ENCODE peak calls at places on chromosomes 12 and 14, in eight cellular contexts. Q, I, U, E, K, O, P and N are unnamed samples.

GRCh38 chr12:52608161-52608560 is 6.9 kb upstream of the KRT72 start:
- DNase-seq in Q (no peak), I (no peak), U (no peak), E (no peak), K (no peak), O (no peak), P (no peak), N (no peak)

GRCh38 chr12:109888179-109889020 is 8.1 kb upstream of the GLTP start:
- DNase-seq in Q (no peak), I (no peak), U (no peak), E (no peak), K (no peak), O (no peak), P (peak), N (peak)

GRCh38 chr12:95395706-95396105 is 78.2 kb upstream of the METAP2 start:
- DNase-seq in Q (no peak), I (no peak), U (no peak), E (no peak), K (no peak), O (no peak), P (no peak), N (no peak)

GRCh38 chr12:89730060-89730459 is 21.4 kb upstream of the ATP2B1 start:
- DNase-seq in Q (no peak), I (no peak), U (no peak), E (no peak), K (no peak), O (no peak), P (no peak), N (no peak)

GRCh38 chr14:31425905-31426304 is 5.6 kb upstream of the HEATR5A start:
- DNase-seq in Q (no peak), I (no peak), U (no peak), E (no peak), K (no peak), O (no peak), P (no peak), N (no peak)

GRCh38 chr14:99101826-99102461 is 170.1 kb downstream of the BCL11B start:
- DNase-seq in Q (peak), I (no peak), U (no peak), E (no peak), K (no peak), O (no peak), P (no peak), N (no peak)

GRCh38 chr12:52350021-52350620 is 17.2 kb downstream of the KRT85 start:
- DNase-seq in Q (no peak), I (no peak), U (no peak), E (no peak), K (no peak), O (no peak), P (no peak), N (no peak)

GRCh38 chr12:122449317-122449716 is 26.8 kb upstream of the CLIP1 start:
- DNase-seq in Q (no peak), I (no peak), U (no peak), E (no peak), K (no peak), O (no peak), P (peak), N (no peak)

GRCh38 chr12:91189526-91189925 is 6.9 kb upstream of the DCN start:
- DNase-seq in Q (no peak), I (no peak), U (no peak), E (no peak), K (no peak), O (no peak), P (peak), N (no peak)

GRCh38 chr12:117158911-117159310 is 31.4 kb downstream of the FBXO21 start:
- DNase-seq in Q (no peak), I (no peak), U (no peak), E (no peak), K (no peak), O (no peak), P (no peak), N (no peak)

GRCh38 chr14:104657114-104657524 is 32.3 kb upstream of the INF2 start:
- DNase-seq in Q (no peak), I (no peak), U (no peak), E (no peak), K (no peak), O (no peak), P (no peak), N (no peak)

GRCh38 chr12:65725376-65725775 is 98.9 kb upstream of the HMGA2 start:
- DNase-seq in Q (no peak), I (no peak), U (no peak), E (no peak), K (no peak), O (no peak), P (peak), N (no peak)

GRCh38 chr12:109387425-109388166 is 39.9 kb downstream of the MYO1H start:
- DNase-seq in Q (peak), I (peak), U (no peak), E (no peak), K (no peak), O (no peak), P (peak), N (no peak)

GRCh38 chr12:54991161-54991991 is 6.8 kb upstream of the TESPA1 start:
- DNase-seq in Q (no peak), I (no peak), U (no peak), E (no peak), K (no peak), O (peak), P (no peak), N (no peak)

GRCh38 chr12:49026678-49027480 is 8.3 kb upstream of the PRKAG1 start:
- DNase-seq in Q (no peak), I (no peak), U (no peak), E (no peak), K (no peak), O (no peak), P (no peak), N (peak)

GRCh38 chr14:101717663-101718490 is 43.6 kb upstream of the PPP2R5C start:
- DNase-seq in Q (no peak), I (no peak), U (no peak), E (no peak), K (no peak), O (no peak), P (no peak), N (no peak)

GRCh38 chr12:81257952-81258551 is 180.2 kb downstream of the ACSS3 start:
- DNase-seq in Q (peak), I (no peak), U (no peak), E (no peak), K (no peak), O (no peak), P (peak), N (no peak)

GRCh38 chr12:54413284-54414190 is 5.5 kb downstream of the ITGA5 start:
- DNase-seq in Q (no peak), I (peak), U (peak), E (peak), K (no peak), O (no peak), P (no peak), N (no peak)

GRCh38 chr12:75818863-75819262 is 212.7 kb downstream of the PHLDA1 start:
- DNase-seq in Q (no peak), I (no peak), U (no peak), E (no peak), K (no peak), O (no peak), P (no peak), N (no peak)

GRCh38 chr12:43329381-43329780 is 222.6 kb downstream of the ADAMTS20 start:
- DNase-seq in Q (no peak), I (no peak), U (no peak), E (no peak), K (no peak), O (no peak), P (no peak), N (no peak)

GRCh38 chr14:103854822-103855733 is 7.7 kb upstream of the PPP1R13B start:
- DNase-seq in Q (peak), I (no peak), U (no peak), E (no peak), K (peak), O (no peak), P (no peak), N (no peak)

GRCh38 chr14:69636051-69636639 is 24.7 kb downstream of the SUSD6 start:
- DNase-seq in Q (no peak), I (no peak), U (no peak), E (no peak), K (no peak), O (no peak), P (no peak), N (no peak)

GRCh38 chr14:52369305-52369781 is 55.2 kb downstream of the PTGER2 start:
- DNase-seq in Q (no peak), I (no peak), U (no peak), E (no peak), K (no peak), O (no peak), P (peak), N (no peak)

GRCh38 chr14:22084393-22085281 is 411.0 kb upstream of the OR4E1 start:
- DNase-seq in Q (peak), I (no peak), U (no peak), E (no peak), K (peak), O (no peak), P (peak), N (no peak)

GRCh38 chr12:111314949-111315539 is 53.9 kb downstream of the PHETA1 start:
- DNase-seq in Q (no peak), I (no peak), U (no peak), E (no peak), K (no peak), O (no peak), P (no peak), N (no peak)

GRCh38 chr12:82279597-82279996 is 78.6 kb downstream of the CCDC59 start:
- DNase-seq in Q (no peak), I (no peak), U (no peak), E (no peak), K (no peak), O (no peak), P (no peak), N (no peak)

GRCh38 chr12:110349521-110350151 is 53.9 kb downstream of the ANAPC7 start:
- DNase-seq in Q (no peak), I (peak), U (peak), E (peak), K (no peak), O (no peak), P (no peak), N (no peak)

GRCh38 chr14:33061667-33062325 is 123.1 kb downstream of the NPAS3 start:
- DNase-seq in Q (peak), I (no peak), U (no peak), E (no peak), K (no peak), O (no peak), P (no peak), N (no peak)

GRCh38 chr14:68367444-68368014 is 425.3 kb downstream of the ZFP36L1 start:
- DNase-seq in Q (no peak), I (no peak), U (no peak), E (no peak), K (no peak), O (no peak), P (no peak), N (no peak)

GRCh38 chr14:105863296-105864108 is 337.1 kb downstream of the TMEM121 start:
- DNase-seq in Q (no peak), I (no peak), U (no peak), E (no peak), K (no peak), O (no peak), P (no peak), N (peak)